ENCODE peak calls at places on chromosome 10, in seven cellular contexts. R is GM13976; C is CD8-positive, alpha-beta T cell; F is foreskin fibroblast; E is A549; B is left lung; J is AG09319. H is an unnamed sample.

GRCh38 chr10:129629911-129630310 is 162.9 kb downstream of the MGMT start:
- DNase-seq in C (no peak), E (no peak), F (no peak), J (no peak), B (no peak), R (no peak), H (no peak)

GRCh38 chr10:90274721-90275468 is 573.5 kb downstream of the KIF20B start:
- DNase-seq in F (no peak), C (no peak), J (no peak), E (no peak), R (no peak), B (no peak), H (no peak)

GRCh38 chr10:112487964-112488363 is 40.9 kb downstream of the VTI1A start:
- DNase-seq in R (no peak), F (no peak), J (no peak), E (no peak), B (no peak), C (no peak), H (no peak)

GRCh38 chr10:80690434-80690833 is 152.7 kb downstream of the SH2D4B start:
- DNase-seq in F (no peak), J (no peak), R (no peak), B (no peak), E (no peak), C (no peak), H (no peak)

GRCh38 chr10:87531908-87532622 is 27.4 kb downstream of the MINPP1 start:
- DNase-seq in B (no peak), R (no peak), J (no peak), C (no peak), F (peak), E (no peak), H (no peak)

GRCh38 chr10:51804861-51805260 is 105.5 kb upstream of the CSTF2T start:
- DNase-seq in J (no peak), B (no peak), R (no peak), F (peak), E (no peak), C (no peak), H (peak)

GRCh38 chr10:71243756-71244637 is 31.6 kb downstream of the UNC5B start:
- DNase-seq in F (peak), R (no peak), B (no peak), E (no peak), J (no peak), C (no peak), H (no peak)

GRCh38 chr10:93150990-93151547 is 77.4 kb downstream of the CYP26A1 start:
- DNase-seq in E (no peak), F (no peak), J (no peak), R (no peak), B (no peak), C (no peak), H (no peak)

GRCh38 chr10:22437620-22438588 is 92.6 kb downstream of the SPAG6 start:
- DNase-seq in C (no peak), R (peak), E (no peak), J (no peak), B (no peak), F (no peak), H (no peak)

GRCh38 chr10:69867699-69868558 is 66.2 kb downstream of the COL13A1 start:
- DNase-seq in B (no peak), J (no peak), E (no peak), F (no peak), R (no peak), C (no peak), H (no peak)

GRCh38 chr10:23408330-23408976 is 30.4 kb upstream of the OTUD1 start:
- DNase-seq in E (no peak), J (peak), B (no peak), R (no peak), F (peak), C (no peak), H (peak)

GRCh38 chr10:98878418-98878817 is 357.2 kb downstream of the HPSE2 start:
- DNase-seq in B (no peak), J (no peak), R (no peak), C (no peak), E (no peak), F (peak), H (no peak)

GRCh38 chr10:79070091-79070610 is 1.4 kb downstream of the ZMIZ1 start:
- DNase-seq in F (no peak), J (no peak), E (no peak), B (peak), C (no peak), R (no peak), H (no peak)

GRCh38 chr10:113062977-113063967 is 113.2 kb downstream of the TCF7L2 start:
- DNase-seq in B (no peak), F (no peak), C (no peak), J (no peak), E (no peak), R (no peak), H (no peak)

GRCh38 chr10:5618829-5619228 is 47.6 kb downstream of the ASB13 start:
- DNase-seq in C (no peak), J (no peak), R (no peak), E (no peak), B (no peak), F (peak), H (no peak)

GRCh38 chr10:70799124-70799523 is 13.9 kb upstream of the TBATA start:
- DNase-seq in E (no peak), R (no peak), C (no peak), F (no peak), J (no peak), B (no peak), H (no peak)

GRCh38 chr10:77513783-77514331 is 123.8 kb downstream of the KCNMA1 start:
- DNase-seq in R (no peak), C (no peak), B (no peak), F (peak), E (peak), J (no peak), H (peak)

GRCh38 chr10:102850025-102850518 is 4.0 kb upstream of the BORCS7 start:
- DNase-seq in C (no peak), B (no peak), E (no peak), R (no peak), J (no peak), F (no peak), H (no peak)

GRCh38 chr10:75001715-75002350 is 109.6 kb upstream of the SAMD8 start:
- DNase-seq in E (no peak), C (no peak), J (no peak), F (no peak), R (no peak), B (no peak), H (no peak)

GRCh38 chr10:103678104-103678526 is 177.3 kb downstream of the SH3PXD2A start:
- DNase-seq in F (peak), R (peak), J (peak), E (no peak), C (peak), B (peak), H (peak)

GRCh38 chr10:132061030-132061429 is 4.7 kb upstream of the JAKMIP3 start:
- DNase-seq in C (no peak), B (no peak), F (no peak), R (no peak), J (no peak), E (no peak), H (no peak)

GRCh38 chr10:6148908-6149307 is 53.8 kb upstream of the PFKFB3 start:
- DNase-seq in F (no peak), R (no peak), J (no peak), B (no peak), E (no peak), C (no peak), H (no peak)

GRCh38 chr10:49359349-49360231 is 36.3 kb downstream of the DRGX start:
- DNase-seq in F (no peak), E (no peak), R (no peak), J (no peak), B (no peak), C (no peak), H (no peak)

GRCh38 chr10:128051548-128051947 is 74.7 kb downstream of the MKI67 start:
- DNase-seq in E (no peak), F (no peak), J (no peak), B (no peak), R (no peak), C (no peak), H (no peak)

GRCh38 chr10:126157127-126157526 is 231.2 kb downstream of the ADAM12 start:
- DNase-seq in F (no peak), C (no peak), E (no peak), J (no peak), B (no peak), R (no peak), H (no peak)

GRCh38 chr10:126948355-126949160 is 43.3 kb downstream of the DOCK1 start:
- DNase-seq in F (no peak), E (no peak), C (no peak), J (no peak), R (no peak), B (no peak), H (no peak)

GRCh38 chr10:73808021-73808815 is 3.2 kb downstream of the NDST2 start:
- DNase-seq in J (no peak), B (no peak), C (no peak), F (no peak), E (no peak), R (no peak), H (no peak)

GRCh38 chr10:91287276-91287675 is 66.8 kb downstream of the PCGF5 start:
- DNase-seq in F (no peak), J (no peak), B (no peak), E (no peak), C (no peak), R (no peak), H (no peak)

GRCh38 chr10:89369142-89370105 is 8.4 kb upstream of the IFIT1B start:
- DNase-seq in E (no peak), J (no peak), R (peak), F (no peak), C (no peak), B (no peak), H (no peak)

GRCh38 chr10:91163709-91164474 is 56.6 kb upstream of the PCGF5 start:
- DNase-seq in B (peak), C (peak), E (peak), R (peak), J (peak), F (peak), H (peak)

GRCh38 chr10:30155401-30155800 is 96.0 kb upstream of the JCAD start:
- DNase-seq in C (no peak), F (no peak), R (no peak), B (no peak), J (no peak), E (no peak), H (no peak)

GRCh38 chr10:28798428-28798955 is 121.2 kb downstream of the BAMBI start:
- DNase-seq in C (no peak), F (no peak), J (no peak), B (no peak), E (no peak), R (no peak), H (no peak)

GRCh38 chr10:47288236-47288635 is 11.8 kb upstream of the GDF10 start:
- DNase-seq in F (no peak), J (no peak), E (no peak), B (no peak), C (no peak), R (no peak), H (no peak)

GRCh38 chr10:84541289-84541637 is 212.9 kb downstream of the CCSER2 start:
- DNase-seq in E (no peak), F (no peak), J (no peak), B (no peak), C (no peak), R (no peak), H (no peak)

GRCh38 chr10:77756319-77757232 is 119.0 kb upstream of the KCNMA1 start:
- DNase-seq in R (peak), J (no peak), C (no peak), E (peak), F (peak), B (peak), H (no peak)

GRCh38 chr10:63713191-63714144 is 192.3 kb downstream of the REEP3 start:
- DNase-seq in R (no peak), E (no peak), F (no peak), C (no peak), B (peak), J (no peak), H (no peak)

GRCh38 chr10:95391570-95392249 is 100.9 kb upstream of the PDLIM1 start:
- DNase-seq in J (no peak), B (no peak), F (peak), R (no peak), C (no peak), E (peak), H (no peak)

GRCh38 chr10:29668628-29669027 is 33.9 kb upstream of the SVIL start:
- DNase-seq in C (no peak), B (no peak), E (no peak), J (no peak), F (no peak), R (no peak), H (no peak)

GRCh38 chr10:77872151-77872946 is 54.2 kb downstream of the DLG5 start:
- DNase-seq in J (no peak), B (no peak), C (no peak), F (no peak), E (no peak), R (no peak), H (no peak)

GRCh38 chr10:101287922-101288638 is 58.8 kb upstream of the LBX1 start:
- DNase-seq in F (no peak), C (no peak), R (peak), J (no peak), B (no peak), E (peak), H (no peak)
- TF ChIP-seq CTCF in F (peak), C (no peak), R (no peak), J (peak), B (no peak), E (no peak), H (peak)

GRCh38 chr10:119364941-119365340 is 157.6 kb downstream of the GRK5 start:
- DNase-seq in J (no peak), F (no peak), C (no peak), E (no peak), B (no peak), R (no peak), H (no peak)
- TF ChIP-seq CTCF in J (no peak), F (no peak), C (no peak), E (no peak), B (no peak), R (no peak), H (peak)

DNA sequence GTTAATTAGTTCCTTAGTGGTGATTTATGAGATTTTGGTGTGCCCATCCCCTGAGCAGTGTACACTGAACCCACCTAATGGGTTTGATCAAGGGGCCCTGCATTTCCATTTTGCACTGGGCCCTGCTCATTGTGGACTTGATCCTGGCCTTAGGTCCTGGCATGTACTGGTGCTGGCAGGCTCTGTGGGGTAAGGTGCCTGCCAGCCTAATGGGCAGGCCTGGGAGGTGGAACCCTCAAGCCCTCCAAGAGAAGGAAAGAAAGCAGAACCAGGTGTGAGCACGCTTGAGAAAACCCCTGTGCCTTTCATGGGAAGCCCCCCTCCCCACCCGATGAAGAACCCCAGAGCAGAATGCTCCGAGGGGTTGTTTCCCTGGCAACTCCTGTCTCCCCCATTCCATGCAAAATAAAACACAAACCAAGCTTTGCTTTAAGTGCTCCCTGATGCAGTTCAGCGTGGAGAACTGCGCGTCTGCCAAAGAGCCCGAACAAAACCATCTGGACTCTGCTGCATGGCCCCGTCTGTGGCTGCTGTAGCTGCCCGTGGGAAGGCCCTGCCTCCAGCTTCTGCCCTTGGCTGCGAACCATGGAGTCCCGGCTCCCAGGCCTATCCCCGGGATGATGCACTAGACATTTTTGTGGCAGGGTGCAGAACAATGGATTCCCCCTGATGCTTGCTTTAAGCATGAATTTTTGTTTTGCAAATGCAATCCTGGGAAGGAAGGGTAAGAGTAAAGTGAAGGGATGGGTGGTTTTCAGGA is 123.3 kb downstream of the PRPF18 start:
- DNase-seq in B (no peak), R (no peak), F (no peak), E (no peak), C (no peak), J (peak), H (no peak)
- TF ChIP-seq CTCF in B (no peak), R (no peak), F (no peak), E (no peak), C (no peak), J (no peak), H (no peak)

GRCh38 chr10:116836902-116837513 is 12.3 kb upstream of the ENO4 start:
- DNase-seq in F (no peak), J (no peak), R (no peak), B (no peak), E (no peak), C (no peak), H (no peak)
- TF ChIP-seq CTCF in F (no peak), J (peak), R (no peak), B (no peak), E (no peak), C (no peak), H (peak)

H was measured in BJ.